ENCODE peak calls at places on chromosomes 5 and 9, in seven cellular contexts. W is mesothelial cell of epicardium, F is T-helper 2 cell, E is ELR, V is RWPE1, X is EL, S is ecto neural progenitor cell. M is an unnamed sample.

GRCh38 chr9:103904242-103904641 is 189.9 kb upstream of the SMC2 start:
- DNase-seq in W (no peak), F (no peak), E (no peak), V (no peak), X (no peak), S (no peak), M (no peak)

GRCh38 chr9:92963831-92964606 is 16.7 kb downstream of the FGD3 start:
- DNase-seq in W (no peak), F (peak), E (no peak), V (no peak), X (no peak), S (no peak), M (no peak)

GRCh38 chr9:97411789-97412627 is at the start of gene TDRD7:
- DNase-seq in W (peak), F (peak), E (peak), V (peak), X (peak), S (peak), M (peak)

GRCh38 chr9:95726756-95727155 is 148.7 kb upstream of the ERCC6L2 start:
- DNase-seq in W (no peak), F (no peak), E (peak), V (peak), X (peak), S (no peak), M (peak)

GRCh38 chr5:158695595-158696330 is 404.0 kb downstream of the EBF1 start:
- DNase-seq in W (peak), F (peak), E (peak), V (peak), X (peak), S (peak), M (peak)

GRCh38 chr9:87518702-87519335 is 21.2 kb downstream of the DAPK1 start:
- DNase-seq in W (no peak), F (no peak), E (no peak), V (no peak), X (peak), S (no peak), M (no peak)

GRCh38 chr9:125472926-125473701 is 211.5 kb downstream of the GAPVD1 start:
- DNase-seq in W (peak), F (no peak), E (peak), V (no peak), X (peak), S (no peak), M (peak)

GRCh38 chr5:33241826-33242225 is 198.9 kb upstream of the TARS1 start:
- DNase-seq in W (no peak), F (no peak), E (no peak), V (no peak), X (no peak), S (no peak), M (no peak)

GRCh38 chr5:149438711-149439132 is 59.6 kb upstream of the IL17B start:
- DNase-seq in W (no peak), F (no peak), E (no peak), V (peak), X (no peak), S (no peak), M (peak)

GRCh38 chr5:177473461-177473991 is at the start of gene DBN1:
- DNase-seq in W (no peak), F (no peak), E (peak), V (peak), X (peak), S (peak), M (peak)

GRCh38 chr9:86304236-86304730 is 21.9 kb upstream of the ISCA1 start:
- DNase-seq in W (no peak), F (no peak), E (no peak), V (no peak), X (no peak), S (no peak), M (no peak)

GRCh38 chr5:110869927-110870326 is 131.1 kb downstream of the SLC25A46 start:
- DNase-seq in W (no peak), F (no peak), E (no peak), V (no peak), X (no peak), S (no peak), M (no peak)

GRCh38 chr5:139692605-139693340 is 44.6 kb downstream of the CXXC5 start:
- DNase-seq in W (no peak), F (no peak), E (no peak), V (no peak), X (no peak), S (peak), M (no peak)

GRCh38 chr5:105812356-105812755 is 1858.4 kb downstream of the EFNA5 start:
- DNase-seq in W (no peak), F (no peak), E (no peak), V (no peak), X (no peak), S (no peak), M (no peak)

GRCh38 chr5:146007973-146008372 is 71.6 kb downstream of the SH3RF2 start:
- DNase-seq in W (no peak), F (no peak), E (no peak), V (no peak), X (no peak), S (no peak), M (no peak)